ENCODE peak calls at places on chromosomes 16 and 17, in five cellular contexts. X, A, Z, N and V are unnamed samples.

GRCh38 chr17:15247891-15248529 is 17.1 kb downstream of the PMP22 start:
- DNase-seq in X (no peak), A (no peak), Z (no peak), N (peak), V (no peak)

GRCh38 chr16:75566889-75567255 is 693 bp downstream of the GABARAPL2 start:
- DNase-seq in X (no peak), A (no peak), Z (no peak), N (peak), V (peak)

GRCh38 chr17:35188111-35188510 is 6.1 kb downstream of the SLC35G3 start:
- DNase-seq in X (no peak), A (no peak), Z (no peak), N (no peak), V (no peak)

GRCh38 chr16:56943761-56944375 is 11.9 kb downstream of the HERPUD1 start:
- DNase-seq in X (no peak), A (no peak), Z (no peak), N (no peak), V (no peak)

GRCh38 chr17:34996422-34997029 is 16.2 kb downstream of the LIG3 start:
- DNase-seq in X (no peak), A (no peak), Z (no peak), N (no peak), V (no peak)

GRCh38 chr17:34581446-34582184 is 2.2 kb downstream of the TMEM132E start:
- DNase-seq in X (no peak), A (no peak), Z (no peak), N (peak), V (no peak)

GRCh38 chr17:46167267-46167666 is 26.0 kb downstream of the KANSL1 start:
- DNase-seq in X (no peak), A (no peak), Z (no peak), N (no peak), V (no peak)

GRCh38 chr17:67015001-67015400 is 29.4 kb upstream of the CACNG1 start:
- DNase-seq in X (peak), A (no peak), Z (no peak), N (no peak), V (no peak)

GRCh38 chr16:51630051-51630450 is 479.0 kb upstream of the SALL1 start:
- DNase-seq in X (no peak), A (no peak), Z (no peak), N (no peak), V (no peak)

GRCh38 chr17:61247438-61247837 is 152.2 kb upstream of the TBX2 start:
- DNase-seq in X (no peak), A (no peak), Z (no peak), N (no peak), V (no peak)

GRCh38 chr16:3618782-3619166 is 7.4 kb upstream of the SLX4 start:
- DNase-seq in X (no peak), A (no peak), Z (no peak), N (no peak), V (no peak)

GRCh38 chr16:75053791-75054555 is 55.1 kb downstream of the ZNRF1 start:
- DNase-seq in X (peak), A (no peak), Z (peak), N (no peak), V (peak)

GRCh38 chr17:29050176-29050575 is 7.2 kb downstream of the PIPOX start:
- DNase-seq in X (no peak), A (no peak), Z (no peak), N (no peak), V (no peak)

GRCh38 chr17:45171338-45172231 is 9.9 kb downstream of the HEXIM2 start:
- DNase-seq in X (no peak), A (no peak), Z (peak), N (peak), V (peak)

GRCh38 chr17:79917902-79918484 is 78.8 kb upstream of the CBX4 start:
- DNase-seq in X (no peak), A (peak), Z (no peak), N (no peak), V (no peak)

GRCh38 chr17:6027342-6028024 is 42.7 kb upstream of the WSCD1 start:
- DNase-seq in X (no peak), A (no peak), Z (no peak), N (no peak), V (peak)

GRCh38 chr16:86297391-86297790 is 212.9 kb upstream of the FOXF1 start:
- DNase-seq in X (no peak), A (no peak), Z (no peak), N (no peak), V (no peak)

GRCh38 chr16:30997000-30997886 is 12.2 kb downstream of the HSD3B7 start:
- DNase-seq in X (peak), A (peak), Z (peak), N (peak), V (peak)

GRCh38 chr17:68843522-68843921 is 111.7 kb downstream of the ABCA8 start:
- DNase-seq in X (no peak), A (no peak), Z (no peak), N (no peak), V (no peak)

GRCh38 chr16:84754353-84754856 is 54.6 kb downstream of the USP10 start:
- DNase-seq in X (peak), A (peak), Z (no peak), N (peak), V (no peak)

GRCh38 chr16:85924675-85925074 is 25.7 kb downstream of the IRF8 start:
- DNase-seq in X (no peak), A (no peak), Z (no peak), N (no peak), V (no peak)